ENCODE peak calls at places on chromosome 2, in nine cellular contexts. K is GM23248, P is OCI-LY7, T is MM.1S, H is HCT116, Q is hepatocyte, Z is GM23338, F is SK-N-SH, W is PC-3. X is an unnamed sample.

GRCh38 chr2:237575869-237576862 is 9.8 kb downstream of the PRLH start:
- DNase-seq in K (no peak), P (no peak), T (no peak), H (no peak), Q (no peak), Z (no peak), F (no peak), W (no peak), X (no peak)

GRCh38 chr2:68762665-68763064 is 28.1 kb downstream of the ARHGAP25 start:
- DNase-seq in K (no peak), P (peak), T (peak), H (no peak), Q (no peak), Z (no peak), F (no peak), W (no peak), X (no peak)

GRCh38 chr2:40329739-40330047 is 122.2 kb downstream of the SLC8A1 start:
- DNase-seq in K (no peak), P (no peak), T (no peak), H (no peak), Q (no peak), Z (no peak), F (no peak), W (no peak), X (no peak)

GRCh38 chr2:236378851-236379250 is 114.6 kb upstream of the ASB18 start:
- DNase-seq in K (no peak), P (no peak), T (no peak), H (no peak), Q (no peak), Z (no peak), F (no peak), W (no peak), X (no peak)

GRCh38 chr2:120736202-120736954 is 710 bp downstream of the GLI2 start:
- DNase-seq in K (peak), P (no peak), T (no peak), H (no peak), Q (no peak), Z (peak), F (peak), W (no peak), X (peak)

GRCh38 chr2:19312949-19313348 is 45.5 kb downstream of the OSR1 start:
- DNase-seq in K (peak), P (peak), T (no peak), H (peak), Q (peak), Z (peak), F (peak), W (peak), X (peak)

GRCh38 chr2:240465765-240466578 is 30.5 kb downstream of the GPC1 start:
- DNase-seq in K (no peak), P (no peak), T (no peak), H (no peak), Q (peak), Z (no peak), F (peak), W (no peak), X (no peak)

GRCh38 chr2:238207006-238207405 is 3.5 kb upstream of the ILKAP start:
- DNase-seq in K (no peak), P (no peak), T (no peak), H (no peak), Q (no peak), Z (no peak), F (no peak), W (no peak), X (no peak)

GRCh38 chr2:18516112-18516511 is 44.3 kb downstream of the RDH14 start:
- DNase-seq in K (peak), P (no peak), T (no peak), H (no peak), Q (peak), Z (peak), F (no peak), W (peak), X (peak)

GRCh38 chr2:124753842-124754241 is 728.8 kb downstream of the CNTNAP5 start:
- DNase-seq in K (no peak), P (no peak), T (no peak), H (no peak), Q (no peak), Z (peak), F (no peak), W (no peak), X (no peak)

GRCh38 chr2:152473151-152473857 is 138.3 kb downstream of the FMNL2 start:
- DNase-seq in K (no peak), P (no peak), T (no peak), H (no peak), Q (no peak), Z (no peak), F (no peak), W (peak), X (no peak)

GRCh38 chr2:189253841-189254240 is 74.3 kb upstream of the COL5A2 start:
- DNase-seq in K (peak), P (no peak), T (no peak), H (no peak), Q (no peak), Z (no peak), F (no peak), W (peak), X (no peak)

GRCh38 chr2:60819155-60819862 is 62.1 kb upstream of the REL start:
- DNase-seq in K (no peak), P (no peak), T (no peak), H (no peak), Q (no peak), Z (no peak), F (no peak), W (no peak), X (no peak)

GRCh38 chr2:64865073-64865830 is 123.9 kb upstream of the SLC1A4 start:
- DNase-seq in K (peak), P (peak), T (peak), H (no peak), Q (peak), Z (peak), F (peak), W (peak), X (peak)

GRCh38 chr2:241300000-241300399 is 15.5 kb downstream of the HDLBP start:
- DNase-seq in K (no peak), P (no peak), T (no peak), H (no peak), Q (no peak), Z (peak), F (no peak), W (no peak), X (no peak)

GRCh38 chr2:65313126-65313953 is 85.7 kb downstream of the ACTR2 start:
- DNase-seq in K (no peak), P (no peak), T (no peak), H (no peak), Q (no peak), Z (no peak), F (no peak), W (no peak), X (no peak)

GRCh38 chr2:17104454-17104853 is 413.8 kb downstream of the RAD51AP2 start:
- DNase-seq in K (peak), P (no peak), T (no peak), H (no peak), Q (no peak), Z (no peak), F (no peak), W (no peak), X (no peak)

GRCh38 chr2:216551234-216551633 is 52.6 kb downstream of the RPL37A start:
- DNase-seq in K (peak), P (no peak), T (no peak), H (no peak), Q (no peak), Z (no peak), F (no peak), W (peak), X (no peak)

GRCh38 chr2:109260886-109261700 is 132.1 kb downstream of the SH3RF3 start:
- DNase-seq in K (peak), P (no peak), T (peak), H (no peak), Q (no peak), Z (peak), F (no peak), W (peak), X (peak)

GRCh38 chr2:222193328-222194008 is 105.3 kb downstream of the PAX3 start:
- DNase-seq in K (no peak), P (no peak), T (no peak), H (no peak), Q (peak), Z (no peak), F (no peak), W (no peak), X (peak)

GRCh38 chr2:149330127-149331022 is at the start of gene LYPD6:
- DNase-seq in K (peak), P (no peak), T (peak), H (peak), Q (peak), Z (peak), F (peak), W (peak), X (peak)

GRCh38 chr2:147491491-147491890 is 353.3 kb upstream of the ACVR2A start:
- DNase-seq in K (no peak), P (no peak), T (no peak), H (no peak), Q (no peak), Z (no peak), F (no peak), W (no peak), X (no peak)

GRCh38 chr2:218806346-218806978 is 24.5 kb downstream of the CYP27A1 start:
- DNase-seq in K (peak), P (no peak), T (no peak), H (no peak), Q (peak), Z (peak), F (no peak), W (peak), X (no peak)

GRCh38 chr2:16425462-16426336 is 239.9 kb downstream of the CYRIA start:
- DNase-seq in K (no peak), P (no peak), T (no peak), H (no peak), Q (peak), Z (no peak), F (peak), W (no peak), X (no peak)

GRCh38 chr2:226398580-226398979 is 401.0 kb downstream of the IRS1 start:
- DNase-seq in K (peak), P (no peak), T (no peak), H (no peak), Q (no peak), Z (no peak), F (no peak), W (no peak), X (no peak)

GRCh38 chr2:65845442-65846182 is 413.2 kb upstream of the SPRED2 start:
- DNase-seq in K (no peak), P (no peak), T (peak), H (no peak), Q (no peak), Z (no peak), F (peak), W (no peak), X (no peak)

GRCh38 chr2:12718662-12719399 is 2.1 kb downstream of the TRIB2 start:
- DNase-seq in K (peak), P (peak), T (no peak), H (no peak), Q (peak), Z (peak), F (peak), W (peak), X (peak)

GRCh38 chr2:239307921-239308620 is 92.7 kb downstream of the HDAC4 start:
- DNase-seq in K (peak), P (no peak), T (no peak), H (no peak), Q (no peak), Z (no peak), F (no peak), W (no peak), X (no peak)

GRCh38 chr2:161237397-161238263 is 70.6 kb upstream of the PSMD14 start:
- DNase-seq in K (peak), P (peak), T (peak), H (no peak), Q (peak), Z (peak), F (peak), W (peak), X (peak)

GRCh38 chr2:120419073-120419472 is 73.1 kb downstream of the INHBB start:
- DNase-seq in K (no peak), P (no peak), T (no peak), H (no peak), Q (no peak), Z (no peak), F (no peak), W (no peak), X (no peak)

GRCh38 chr2:172560721-172561120 is 4.8 kb downstream of the PDK1 start:
- DNase-seq in K (peak), P (no peak), T (no peak), H (no peak), Q (no peak), Z (no peak), F (no peak), W (peak), X (no peak)

GRCh38 chr2:119259296-119259860 is 35.7 kb downstream of the STEAP3 start:
- DNase-seq in K (no peak), P (no peak), T (no peak), H (no peak), Q (no peak), Z (peak), F (peak), W (no peak), X (peak)

GRCh38 chr2:214103199-214104001 is 307.5 kb upstream of the VWC2L start:
- DNase-seq in K (no peak), P (no peak), T (peak), H (no peak), Q (peak), Z (no peak), F (no peak), W (peak), X (no peak)

GRCh38 chr2:160667811-160668210 is 174.2 kb upstream of the RBMS1 start:
- DNase-seq in K (no peak), P (no peak), T (peak), H (no peak), Q (no peak), Z (no peak), F (no peak), W (no peak), X (no peak)

DNA sequence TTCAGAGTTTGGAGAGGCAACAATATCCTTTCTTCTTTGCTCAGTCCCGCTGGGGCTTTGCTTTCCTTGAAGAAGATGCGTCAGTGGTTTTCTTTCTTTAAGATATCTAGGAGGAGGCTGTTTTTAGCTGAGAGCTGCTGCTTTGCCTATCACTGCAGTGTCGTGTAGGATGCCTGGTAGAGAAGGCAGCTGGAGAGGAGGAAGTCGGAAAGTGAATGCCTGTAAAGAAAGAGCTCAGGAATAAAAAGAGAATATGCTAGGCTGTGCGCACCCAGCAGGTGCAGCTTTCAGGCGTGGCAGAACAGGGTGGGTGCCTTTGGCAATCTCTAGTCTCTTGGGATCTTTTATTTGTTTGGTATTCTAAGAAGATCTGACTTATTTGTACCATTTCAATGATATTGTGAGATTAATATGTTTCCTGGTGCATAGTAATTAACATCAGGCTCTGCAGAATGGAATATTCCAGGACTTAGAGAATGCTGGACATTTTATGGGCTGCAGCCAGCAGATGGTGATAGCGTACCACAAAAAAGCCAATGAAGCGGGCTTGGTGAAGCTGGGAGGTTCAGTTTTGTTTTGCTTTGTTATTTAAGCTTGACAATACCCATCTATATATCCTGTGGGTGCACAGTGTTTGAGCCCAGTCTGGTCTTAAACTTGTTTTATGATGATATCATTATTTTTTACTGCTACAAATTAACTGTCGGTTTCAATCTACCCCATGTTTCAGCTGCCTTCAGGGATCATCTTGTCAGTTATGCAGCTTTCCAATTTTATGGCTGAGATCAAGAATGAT is 34.9 kb downstream of the CAVIN2 start:
- DNase-seq in K (peak), P (peak), T (peak), H (peak), Q (peak), Z (peak), F (peak), W (peak), X (peak)
- TF ChIP-seq EZH2phosphoT487 in K (no peak), P (no peak), T (no peak), H (no peak), Q (no peak), Z (no peak), F (no peak), W (no peak), X (no peak)

DNA sequence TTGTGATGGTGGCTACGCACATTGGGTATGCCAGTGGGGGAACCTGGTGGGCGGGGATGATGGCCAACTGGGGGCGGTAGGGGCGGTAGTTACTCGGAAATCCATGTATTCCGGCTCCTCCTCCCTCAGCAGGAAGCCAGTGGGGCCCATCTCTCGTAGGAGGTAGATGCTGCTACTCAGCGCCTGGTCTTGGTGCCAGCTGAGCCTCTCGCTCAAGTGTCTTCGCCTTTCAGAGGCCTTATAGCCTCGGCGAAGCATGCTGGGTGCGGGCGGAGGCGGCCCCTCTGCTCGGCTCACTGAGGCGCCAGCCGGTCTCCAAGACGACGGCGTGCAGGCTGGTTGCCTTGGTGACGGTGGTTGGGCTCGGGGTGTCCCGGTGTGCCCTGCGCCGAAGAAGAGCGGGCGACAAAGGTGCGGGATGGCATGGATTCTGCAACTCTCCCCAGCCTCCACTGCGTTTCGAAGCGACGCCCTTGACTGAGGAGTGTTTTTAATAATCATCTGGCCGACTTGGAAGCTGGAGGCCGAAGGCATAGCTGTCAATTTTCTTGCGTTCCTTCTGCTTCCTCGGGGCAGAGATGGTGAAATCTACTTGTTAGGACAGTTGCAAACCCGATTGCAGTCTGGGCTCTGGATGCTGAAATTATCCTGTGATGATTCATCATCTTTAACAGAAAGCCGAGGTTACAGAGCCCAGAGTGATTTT is at the start of gene ZSWIM2:
- DNase-seq in K (peak), P (no peak), T (peak), H (no peak), Q (peak), Z (peak), F (peak), W (no peak), X (peak)
- H3K4me2 ChIP-seq in K (peak), P (no peak), T (peak), H (no peak), Q (peak), Z (peak), F (peak), W (no peak), X (peak)

GRCh38 chr2:233740875-233741274 is 12.0 kb downstream of the UGT1A3 start:
- DNase-seq in K (no peak), P (no peak), T (no peak), H (no peak), Q (no peak), Z (no peak), F (no peak), W (no peak), X (no peak)

GRCh38 chr2:233743464-233744259 is 14.8 kb downstream of the UGT1A3 start:
- DNase-seq in K (no peak), P (no peak), T (no peak), H (no peak), Q (no peak), Z (no peak), F (no peak), W (no peak), X (no peak)

GRCh38 chr2:233745073-233745755 is 14.9 kb upstream of the UGT1A1 start:
- DNase-seq in K (no peak), P (no peak), T (no peak), H (no peak), Q (peak), Z (no peak), F (no peak), W (no peak), X (no peak)

GRCh38 chr2:233747283-233747544 is 12.9 kb upstream of the UGT1A1 start:
- DNase-seq in K (no peak), P (no peak), T (no peak), H (no peak), Q (no peak), Z (no peak), F (no peak), W (no peak), X (no peak)

DNA sequence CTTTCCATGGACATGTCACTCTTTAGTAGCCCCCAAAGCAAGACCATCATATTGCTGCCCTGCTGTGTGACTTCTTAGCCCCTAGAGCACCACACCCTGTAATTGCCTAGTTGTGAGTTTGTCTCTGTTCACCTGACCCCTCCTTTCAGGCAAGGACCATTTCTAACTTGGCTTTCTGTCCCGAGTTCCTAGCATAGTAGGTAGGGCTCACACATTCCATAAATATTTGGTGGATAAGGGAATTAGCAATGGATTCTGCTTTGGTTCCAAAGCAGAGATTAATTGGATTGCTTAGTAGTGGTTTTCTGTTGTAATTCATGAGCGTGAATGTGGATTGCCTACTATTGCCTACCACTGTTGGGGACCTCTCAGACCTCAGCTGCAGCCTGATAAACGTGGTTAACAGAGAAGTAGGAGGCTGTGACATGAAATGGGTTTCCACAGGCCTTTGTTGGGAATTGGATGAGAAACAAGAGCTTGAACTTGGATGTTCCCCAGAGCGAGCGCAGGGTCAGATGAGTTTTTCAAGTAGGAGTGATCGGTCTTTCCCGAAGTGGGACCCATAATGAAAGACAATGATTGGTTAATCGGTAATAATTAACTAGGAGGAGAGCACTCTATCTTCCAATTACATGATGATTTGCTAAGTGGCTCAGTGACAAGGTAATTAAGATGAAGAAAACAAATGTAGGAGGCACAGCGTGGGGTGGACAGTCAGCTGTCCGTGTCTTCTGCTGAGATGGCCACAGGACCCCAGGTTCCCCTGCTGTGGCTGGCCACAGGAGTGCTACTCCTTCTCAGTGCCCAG is 13.4 kb upstream of the UGT1A1 start:
- DNase-seq in K (no peak), P (no peak), T (no peak), H (no peak), Q (no peak), Z (no peak), F (no peak), W (no peak), X (no peak)
- TF ChIP-seq EZH2phosphoT487 in K (no peak), P (no peak), T (no peak), H (no peak), Q (no peak), Z (no peak), F (no peak), W (no peak), X (no peak)

DNA sequence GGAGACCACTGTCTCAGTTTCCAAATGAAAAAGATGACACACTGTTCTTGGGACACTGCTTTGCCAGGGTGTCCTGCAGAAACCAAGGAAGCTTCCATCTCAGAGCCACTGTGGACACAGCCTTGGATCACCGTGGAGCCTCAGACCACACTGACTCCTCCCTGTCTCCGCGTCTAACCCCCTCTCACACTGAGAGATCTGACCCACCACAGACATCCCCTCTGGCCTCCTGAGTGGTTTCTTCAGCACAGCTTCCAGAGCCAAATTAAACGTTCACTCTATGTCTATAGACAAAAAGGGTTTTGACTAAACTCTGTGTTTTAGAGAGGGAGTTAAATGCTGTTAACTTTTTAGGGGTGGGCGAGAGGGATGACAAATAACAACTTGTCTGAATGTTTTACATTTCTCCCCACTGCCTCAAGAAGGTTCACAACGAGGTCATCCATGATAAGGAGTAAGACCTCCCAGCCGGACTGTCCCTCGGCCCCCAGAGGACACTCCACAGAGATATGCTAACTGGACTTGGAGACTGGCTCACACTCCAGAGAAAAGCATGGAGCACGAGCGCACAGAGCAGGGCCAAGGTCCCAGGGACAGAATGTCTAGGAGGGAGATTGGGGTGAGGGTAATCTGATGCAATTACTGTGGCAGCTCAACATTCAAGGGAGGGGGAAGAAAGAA is 113.4 kb upstream of the PKDCC start:
- DNase-seq in K (peak), P (no peak), T (no peak), H (no peak), Q (peak), Z (no peak), F (no peak), W (no peak), X (no peak)
- H3K4me2 ChIP-seq in K (peak), P (no peak), T (peak), H (no peak), Q (peak), Z (no peak), F (no peak), W (no peak), X (no peak)

X was measured in neural progenitor cell.